ENCODE peak calls at places on chromosomes 12 and 14, in nine cellular contexts. X, C, M, J, K, N, W, D and Q are unnamed samples.

GRCh38 chr12:50425859-50426258 is 25.2 kb downstream of the LARP4 start:
- DNase-seq in X (no peak), C (no peak), M (no peak), J (no peak), K (no peak), N (no peak), W (no peak), D (no peak), Q (no peak)

GRCh38 chr12:111826316-111826715 is 15.7 kb upstream of the MAPKAPK5 start:
- DNase-seq in X (no peak), C (no peak), M (no peak), J (no peak), K (no peak), N (no peak), W (no peak), D (no peak), Q (no peak)

GRCh38 chr12:114285554-114285953 is 120.4 kb downstream of the TBX5 start:
- DNase-seq in X (no peak), C (no peak), M (no peak), J (no peak), K (no peak), N (no peak), W (no peak), D (no peak), Q (no peak)

GRCh38 chr12:108700833-108701450 is 30.4 kb downstream of the CORO1C start:
- DNase-seq in X (no peak), C (no peak), M (no peak), J (no peak), K (no peak), N (no peak), W (no peak), D (no peak), Q (no peak)

GRCh38 chr12:127509066-127509778 is 757.7 kb upstream of the TMEM132C start:
- DNase-seq in X (no peak), C (no peak), M (peak; percentile 95), J (no peak), K (no peak), N (no peak), W (no peak), D (no peak), Q (no peak)

GRCh38 chr12:2795291-2796186 is 769 bp downstream of the FKBP4 start:
- DNase-seq in X (peak; percentile 76), C (peak; percentile 89), M (peak; percentile 18), J (peak; percentile 71), K (peak; percentile 79), N (peak; percentile 64), W (peak; percentile 83), D (peak; percentile 63), Q (peak; percentile 76)

GRCh38 chr14:99731536-99732435 is 47.7 kb downstream of the CYP46A1 start:
- DNase-seq in X (peak; percentile 56), C (peak; percentile 65), M (no peak), J (peak; percentile 40), K (no peak), N (no peak), W (peak; percentile 58), D (no peak), Q (peak; percentile 10)

GRCh38 chr12:131345521-131346436 is 365.1 kb upstream of the SFSWAP start:
- DNase-seq in X (peak; percentile 51), C (no peak), M (no peak), J (no peak), K (no peak), N (no peak), W (no peak), D (no peak), Q (no peak)

GRCh38 chr12:46371718-46372130 is 849 bp downstream of the SLC38A2 start:
- DNase-seq in X (peak; percentile 72), C (peak; percentile 90), M (no peak), J (peak; percentile 48), K (no peak), N (peak; percentile 74), W (peak; percentile 71), D (peak; percentile 68), Q (peak; percentile 36)

GRCh38 chr12:32843528-32844095 is 53.0 kb downstream of the PKP2 start:
- DNase-seq in X (no peak), C (no peak), M (peak; percentile 32), J (no peak), K (no peak), N (no peak), W (no peak), D (peak; percentile 69), Q (no peak)

GRCh38 chr12:101697197-101697929 is at the start of gene CHPT1:
- DNase-seq in X (peak; percentile 69), C (peak; percentile 88), M (peak; percentile 7), J (peak; percentile 48), K (peak; percentile 73), N (peak; percentile 75), W (peak; percentile 79), D (peak; percentile 59), Q (peak; percentile 23)

GRCh38 chr14:70755655-70756054 is 53.7 kb downstream of the MAP3K9 start:
- DNase-seq in X (no peak), C (no peak), M (peak; percentile 50), J (no peak), K (no peak), N (no peak), W (no peak), D (no peak), Q (no peak)

GRCh38 chr14:74941676-74942097 is 13.7 kb downstream of the PGF start:
- DNase-seq in X (peak; percentile 75), C (peak; percentile 86), M (peak; percentile 29), J (no peak), K (peak; percentile 51), N (peak; percentile 53), W (peak; percentile 33), D (peak; percentile 39), Q (peak; percentile 14)

GRCh38 chr14:75941030-75941429 is 40.8 kb downstream of the TGFB3 start:
- DNase-seq in X (no peak), C (no peak), M (no peak), J (no peak), K (no peak), N (no peak), W (no peak), D (no peak), Q (no peak)

GRCh38 chr12:2092890-2093289 is 40.1 kb downstream of the CACNA1C start:
- DNase-seq in X (no peak), C (peak; percentile 28), M (peak; percentile 47), J (no peak), K (no peak), N (no peak), W (no peak), D (peak; percentile 50), Q (no peak)

GRCh38 chr14:73789996-73790581 is 61.5 kb upstream of the PTGR2 start:
- DNase-seq in X (peak; percentile 89), C (no peak), M (peak; percentile 99), J (peak; percentile 74), K (no peak), N (peak; percentile 42), W (peak; percentile 35), D (peak; percentile 95), Q (no peak)

GRCh38 chr12:97380440-97380839 is 82.2 kb upstream of the RMST start:
- DNase-seq in X (no peak), C (no peak), M (peak; percentile 1), J (no peak), K (no peak), N (no peak), W (no peak), D (no peak), Q (no peak)

GRCh38 chr12:132936163-132936562 is 19.9 kb downstream of the ZNF605 start:
- DNase-seq in X (no peak), C (no peak), M (no peak), J (no peak), K (no peak), N (no peak), W (no peak), D (no peak), Q (no peak)
- H3K9me3 ChIP-seq in X (peaks cover 70% of the 10 kb centered on the region), C (peaks cover 61% of the 10 kb centered on the region), M (peaks cover 43% of the 10 kb centered on the region), J (no peaks in the 10 kb centered on the region), K (peaks cover 31% of the 10 kb centered on the region), N (peaks cover 34% of the 10 kb centered on the region), W (no peaks in the 10 kb centered on the region), D (no peaks in the 10 kb centered on the region), Q (peaks cover 12% of the 10 kb centered on the region)

GRCh38 chr12:7282844-7283243 is 21.0 kb upstream of the ACSM4 start:
- DNase-seq in X (no peak), C (no peak), M (no peak), J (no peak), K (no peak), N (no peak), W (no peak), D (no peak), Q (no peak)
- H3K9me3 ChIP-seq in X (peaks cover 18% of the 10 kb centered on the region), C (no peaks in the 10 kb centered on the region), M (no peaks in the 10 kb centered on the region), J (no peaks in the 10 kb centered on the region), K (no peaks in the 10 kb centered on the region), N (peaks cover 6% of the 10 kb centered on the region), W (no peaks in the 10 kb centered on the region), D (no peaks in the 10 kb centered on the region), Q (no peaks in the 10 kb centered on the region)

GRCh38 chr12:34343345-34343744 is 321.0 kb downstream of the ALG10 start:
- DNase-seq in X (no peak), C (no peak), M (no peak), J (no peak), K (no peak), N (no peak), W (no peak), D (no peak), Q (no peak)

GRCh38 chr12:34340534-34341361 is 318.5 kb downstream of the ALG10 start:
- DNase-seq in X (no peak), C (no peak), M (no peak), J (no peak), K (no peak), N (no peak), W (no peak), D (no peak), Q (no peak)

GRCh38 chr12:34342048-34342447 is 319.8 kb downstream of the ALG10 start:
- DNase-seq in X (no peak), C (no peak), M (no peak), J (no peak), K (no peak), N (no peak), W (no peak), D (no peak), Q (no peak)

GRCh38 chr12:34339922-34340321 is 317.6 kb downstream of the ALG10 start:
- DNase-seq in X (no peak), C (no peak), M (no peak), J (no peak), K (no peak), N (no peak), W (no peak), D (no peak), Q (no peak)

GRCh38 chr12:34341362-34341733 is 319.1 kb downstream of the ALG10 start:
- DNase-seq in X (no peak), C (no peak), M (no peak), J (no peak), K (no peak), N (no peak), W (no peak), D (no peak), Q (no peak)
- H3K9me3 ChIP-seq in X (no peaks in the 10 kb centered on the region), C (no peaks in the 10 kb centered on the region), M (no peaks in the 10 kb centered on the region), J (no peaks in the 10 kb centered on the region), K (no peaks in the 10 kb centered on the region), N (peaks cover 62% of the 10 kb centered on the region), W (no peaks in the 10 kb centered on the region), D (no peaks in the 10 kb centered on the region), Q (no peaks in the 10 kb centered on the region)

DNA sequence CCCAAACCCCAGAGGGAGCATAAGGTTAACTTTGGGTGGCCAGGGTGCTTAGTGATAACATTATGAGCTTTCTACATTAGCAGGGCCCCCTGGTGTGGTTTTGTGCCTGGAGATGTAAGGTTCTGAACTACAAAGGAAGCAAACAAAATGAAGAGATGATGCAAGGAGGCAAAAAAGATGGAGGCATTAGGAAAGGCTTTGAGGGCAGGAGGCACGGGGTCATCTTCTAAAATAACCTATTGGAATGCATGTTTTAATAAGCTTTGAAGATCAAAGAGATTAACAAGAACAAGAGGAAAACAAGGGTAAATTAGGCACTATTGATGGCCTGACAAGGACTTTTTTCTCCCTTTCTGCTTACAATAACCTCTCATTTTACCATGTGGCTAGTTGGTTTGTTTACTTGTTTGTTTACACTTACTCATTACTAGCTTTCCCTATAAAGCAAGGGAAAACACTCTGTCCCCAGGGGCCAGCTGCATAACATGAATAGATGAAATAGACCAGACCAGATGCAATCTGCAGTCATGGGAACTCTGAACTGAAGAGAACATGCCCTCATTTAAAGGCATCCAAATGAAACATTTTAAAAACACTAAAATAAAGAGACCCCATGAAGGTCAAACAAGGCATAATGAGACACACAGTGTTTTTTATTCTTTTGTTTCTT is 390.3 kb downstream of the DIO2 start:
- DNase-seq in X (no peak), C (no peak), M (no peak), J (no peak), K (no peak), N (no peak), W (no peak), D (no peak), Q (no peak)
- H3K9me3 ChIP-seq in X (no peaks in the 10 kb centered on the region), C (no peaks in the 10 kb centered on the region), M (no peaks in the 10 kb centered on the region), J (no peaks in the 10 kb centered on the region), K (no peaks in the 10 kb centered on the region), N (no peaks in the 10 kb centered on the region), W (no peaks in the 10 kb centered on the region), D (no peaks in the 10 kb centered on the region), Q (no peaks in the 10 kb centered on the region)